ENCODE peak calls at places on chromosome 18, in eight cellular contexts. One of them, this sample, is unnamed.

GRCh38 chr18:13518382-13518781 is 208.0 kb downstream of the FAM210A start:
- DNase-seq in hippocampal formation: no peak
- DNase-seq in dorsolateral prefrontal cortex: no peak
- DNase-seq in head of caudate nucleus: no peak
- DNase-seq in AG04450: no peak
- DNase-seq in stimulated activated CD8-positive, alpha-beta memory T cell treated with anti-CD3 and anti-CD28 coated beads, Interleukin-7, amount 100 ng/mL, for 24 hours: no peak
- DNase-seq in brain microvascular endothelial cell: no peak
- DNase-seq in T-helper 9 cell: no peak
- DNase-seq in this sample: no peak

GRCh38 chr18:7567487-7568425 is 640 bp downstream of the PTPRM start:
- DNase-seq in hippocampal formation: peak
- DNase-seq in dorsolateral prefrontal cortex: peak
- DNase-seq in head of caudate nucleus: peak
- DNase-seq in AG04450: no peak
- DNase-seq in stimulated activated CD8-positive, alpha-beta memory T cell treated with anti-CD3 and anti-CD28 coated beads, Interleukin-7, amount 100 ng/mL, for 24 hours: no peak
- DNase-seq in brain microvascular endothelial cell: peak
- DNase-seq in T-helper 9 cell: no peak
- DNase-seq in this sample: no peak

GRCh38 chr18:35580748-35581534 is 599 bp upstream of the GALNT1 start:
- DNase-seq in hippocampal formation: peak
- DNase-seq in dorsolateral prefrontal cortex: peak
- DNase-seq in head of caudate nucleus: peak
- DNase-seq in AG04450: peak
- DNase-seq in stimulated activated CD8-positive, alpha-beta memory T cell treated with anti-CD3 and anti-CD28 coated beads, Interleukin-7, amount 100 ng/mL, for 24 hours: no peak
- DNase-seq in brain microvascular endothelial cell: peak
- DNase-seq in T-helper 9 cell: peak
- DNase-seq in this sample: peak

GRCh38 chr18:58611471-58612131 is 17.3 kb downstream of the ALPK2 start:
- DNase-seq in hippocampal formation: no peak
- DNase-seq in dorsolateral prefrontal cortex: no peak
- DNase-seq in head of caudate nucleus: no peak
- DNase-seq in AG04450: no peak
- DNase-seq in stimulated activated CD8-positive, alpha-beta memory T cell treated with anti-CD3 and anti-CD28 coated beads, Interleukin-7, amount 100 ng/mL, for 24 hours: no peak
- DNase-seq in brain microvascular endothelial cell: peak
- DNase-seq in T-helper 9 cell: no peak
- DNase-seq in this sample: no peak

GRCh38 chr18:44887227-44887631 is 206.5 kb downstream of the SETBP1 start:
- DNase-seq in hippocampal formation: no peak
- DNase-seq in dorsolateral prefrontal cortex: no peak
- DNase-seq in head of caudate nucleus: no peak
- DNase-seq in AG04450: no peak
- DNase-seq in stimulated activated CD8-positive, alpha-beta memory T cell treated with anti-CD3 and anti-CD28 coated beads, Interleukin-7, amount 100 ng/mL, for 24 hours: peak
- DNase-seq in brain microvascular endothelial cell: peak
- DNase-seq in T-helper 9 cell: no peak
- DNase-seq in this sample: no peak

GRCh38 chr18:51082571-51083264 is 52.7 kb downstream of the SMAD4 start:
- DNase-seq in hippocampal formation: no peak
- DNase-seq in dorsolateral prefrontal cortex: no peak
- DNase-seq in head of caudate nucleus: no peak
- DNase-seq in AG04450: no peak
- DNase-seq in stimulated activated CD8-positive, alpha-beta memory T cell treated with anti-CD3 and anti-CD28 coated beads, Interleukin-7, amount 100 ng/mL, for 24 hours: no peak
- DNase-seq in brain microvascular endothelial cell: peak
- DNase-seq in T-helper 9 cell: no peak
- DNase-seq in this sample: no peak

GRCh38 chr18:52236134-52236533 is 103.9 kb upstream of the DCC start:
- DNase-seq in hippocampal formation: no peak
- DNase-seq in dorsolateral prefrontal cortex: no peak
- DNase-seq in head of caudate nucleus: no peak
- DNase-seq in AG04450: no peak
- DNase-seq in stimulated activated CD8-positive, alpha-beta memory T cell treated with anti-CD3 and anti-CD28 coated beads, Interleukin-7, amount 100 ng/mL, for 24 hours: no peak
- DNase-seq in brain microvascular endothelial cell: no peak
- DNase-seq in T-helper 9 cell: no peak
- DNase-seq in this sample: no peak

GRCh38 chr18:78717051-78717765 is 262.4 kb upstream of the SALL3 start:
- DNase-seq in hippocampal formation: no peak
- DNase-seq in dorsolateral prefrontal cortex: no peak
- DNase-seq in head of caudate nucleus: no peak
- DNase-seq in AG04450: no peak
- DNase-seq in stimulated activated CD8-positive, alpha-beta memory T cell treated with anti-CD3 and anti-CD28 coated beads, Interleukin-7, amount 100 ng/mL, for 24 hours: no peak
- DNase-seq in brain microvascular endothelial cell: no peak
- DNase-seq in T-helper 9 cell: no peak
- DNase-seq in this sample: no peak

GRCh38 chr18:54162431-54162830 is 62.0 kb downstream of the MBD2 start:
- DNase-seq in hippocampal formation: no peak
- DNase-seq in dorsolateral prefrontal cortex: no peak
- DNase-seq in head of caudate nucleus: no peak
- DNase-seq in AG04450: no peak
- DNase-seq in stimulated activated CD8-positive, alpha-beta memory T cell treated with anti-CD3 and anti-CD28 coated beads, Interleukin-7, amount 100 ng/mL, for 24 hours: no peak
- DNase-seq in brain microvascular endothelial cell: peak
- DNase-seq in T-helper 9 cell: no peak
- DNase-seq in this sample: no peak

GRCh38 chr18:3983351-3983969 is 471.6 kb downstream of the DLGAP1 start:
- DNase-seq in hippocampal formation: no peak
- DNase-seq in dorsolateral prefrontal cortex: no peak
- DNase-seq in head of caudate nucleus: no peak
- DNase-seq in AG04450: peak
- DNase-seq in stimulated activated CD8-positive, alpha-beta memory T cell treated with anti-CD3 and anti-CD28 coated beads, Interleukin-7, amount 100 ng/mL, for 24 hours: no peak
- DNase-seq in brain microvascular endothelial cell: peak
- DNase-seq in T-helper 9 cell: no peak
- DNase-seq in this sample: no peak

GRCh38 chr18:51803029-51803428 is 537.0 kb upstream of the DCC start:
- DNase-seq in hippocampal formation: no peak
- DNase-seq in dorsolateral prefrontal cortex: no peak
- DNase-seq in head of caudate nucleus: no peak
- DNase-seq in AG04450: no peak
- DNase-seq in stimulated activated CD8-positive, alpha-beta memory T cell treated with anti-CD3 and anti-CD28 coated beads, Interleukin-7, amount 100 ng/mL, for 24 hours: no peak
- DNase-seq in brain microvascular endothelial cell: no peak
- DNase-seq in T-helper 9 cell: no peak
- DNase-seq in this sample: no peak

GRCh38 chr18:26579941-26580618 is 31.7 kb upstream of the KCTD1 start:
- DNase-seq in hippocampal formation: no peak
- DNase-seq in dorsolateral prefrontal cortex: no peak
- DNase-seq in head of caudate nucleus: no peak
- DNase-seq in AG04450: no peak
- DNase-seq in stimulated activated CD8-positive, alpha-beta memory T cell treated with anti-CD3 and anti-CD28 coated beads, Interleukin-7, amount 100 ng/mL, for 24 hours: no peak
- DNase-seq in brain microvascular endothelial cell: no peak
- DNase-seq in T-helper 9 cell: no peak
- DNase-seq in this sample: no peak

GRCh38 chr18:25349926-25350560 is 1.9 kb downstream of the ZNF521 start:
- DNase-seq in hippocampal formation: peak
- DNase-seq in dorsolateral prefrontal cortex: peak
- DNase-seq in head of caudate nucleus: peak
- DNase-seq in AG04450: no peak
- DNase-seq in stimulated activated CD8-positive, alpha-beta memory T cell treated with anti-CD3 and anti-CD28 coated beads, Interleukin-7, amount 100 ng/mL, for 24 hours: no peak
- DNase-seq in brain microvascular endothelial cell: no peak
- DNase-seq in T-helper 9 cell: no peak
- DNase-seq in this sample: no peak

GRCh38 chr18:8031496-8031895 is 464.4 kb downstream of the PTPRM start:
- DNase-seq in hippocampal formation: no peak
- DNase-seq in dorsolateral prefrontal cortex: no peak
- DNase-seq in head of caudate nucleus: no peak
- DNase-seq in AG04450: no peak
- DNase-seq in stimulated activated CD8-positive, alpha-beta memory T cell treated with anti-CD3 and anti-CD28 coated beads, Interleukin-7, amount 100 ng/mL, for 24 hours: no peak
- DNase-seq in brain microvascular endothelial cell: no peak
- DNase-seq in T-helper 9 cell: no peak
- DNase-seq in this sample: no peak

GRCh38 chr18:47285456-47285855 is 34.0 kb upstream of the SKOR2 start:
- DNase-seq in hippocampal formation: no peak
- DNase-seq in dorsolateral prefrontal cortex: no peak
- DNase-seq in head of caudate nucleus: no peak
- DNase-seq in AG04450: no peak
- DNase-seq in stimulated activated CD8-positive, alpha-beta memory T cell treated with anti-CD3 and anti-CD28 coated beads, Interleukin-7, amount 100 ng/mL, for 24 hours: no peak
- DNase-seq in brain microvascular endothelial cell: no peak
- DNase-seq in T-helper 9 cell: no peak
- DNase-seq in this sample: no peak